ENCODE peak calls at places on chromosomes 13 and 19, in five cellular contexts. Y is foreskin fibroblast, Q is gastrocnemius medialis, J is left ventricle myocardium inferior, R is tibial nerve. N is an unnamed sample.

GRCh38 chr13:50845211-50845610 is 1.7 kb upstream of the DLEU7 start:
- DNase-seq in Y (peak; percentile 11), Q (no peak), J (no peak), R (no peak), N (no peak)

GRCh38 chr13:94327318-94327717 is 152.2 kb downstream of the DCT start:
- DNase-seq in Y (no peak), Q (no peak), J (no peak), R (no peak), N (no peak)

GRCh38 chr19:35775298-35776101 is at the start of gene ARHGAP33:
- DNase-seq in Y (peak; percentile 94), Q (peak; percentile 95), J (peak; percentile 100), R (peak; percentile 100), N (peak; percentile 99)

GRCh38 chr13:51520524-51520923 is 63.7 kb upstream of the WDFY2 start:
- DNase-seq in Y (peak; percentile 89), Q (no peak), J (no peak), R (no peak), N (no peak)

GRCh38 chr13:113581871-113582270 is 2.7 kb upstream of the TFDP1 start:
- DNase-seq in Y (no peak), Q (no peak), J (no peak), R (no peak), N (no peak)

GRCh38 chr19:15038304-15038703 is 11.0 kb upstream of the CASP14 start:
- DNase-seq in Y (no peak), Q (peak; percentile 37), J (no peak), R (peak; percentile 5), N (no peak)

GRCh38 chr19:14433454-14434156 is 499 bp downstream of the PKN1 start:
- DNase-seq in Y (no peak), Q (no peak), J (no peak), R (no peak), N (no peak)

GRCh38 chr19:37964109-37964508 is 57.1 kb downstream of the SIPA1L3 start:
- DNase-seq in Y (no peak), Q (no peak), J (no peak), R (no peak), N (no peak)

GRCh38 chr13:104140557-104140956 is 1074.3 kb upstream of the SLC10A2 start:
- DNase-seq in Y (no peak), Q (no peak), J (no peak), R (no peak), N (no peak)

GRCh38 chr13:79776538-79776937 is 295.6 kb downstream of the NDFIP2 start:
- DNase-seq in Y (peak; percentile 37), Q (no peak), J (no peak), R (no peak), N (no peak)

GRCh38 chr13:68076046-68076445 is 845.9 kb upstream of the PCDH9 start:
- DNase-seq in Y (no peak), Q (no peak), J (no peak), R (no peak), N (no peak)

GRCh38 chr19:4970558-4971423 is 1.9 kb downstream of the KDM4B start:
- DNase-seq in Y (no peak), Q (peak; percentile 68), J (peak; percentile 53), R (no peak), N (no peak)

GRCh38 chr13:51107996-51108395 is 3.1 kb downstream of the C13orf42 start:
- DNase-seq in Y (no peak), Q (no peak), J (no peak), R (no peak), N (no peak)

GRCh38 chr19:18321729-18322091 is 1.2 kb downstream of the LSM4 start:
- DNase-seq in Y (no peak), Q (no peak), J (no peak), R (no peak), N (no peak)

GRCh38 chr19:14577885-14578427 is 4.9 kb upstream of the CLEC17A start:
- DNase-seq in Y (no peak), Q (no peak), J (no peak), R (no peak), N (no peak)

GRCh38 chr13:52319876-52320275 is 86.1 kb downstream of the THSD1 start:
- DNase-seq in Y (peak; percentile 6), Q (no peak), J (no peak), R (no peak), N (no peak)

GRCh38 chr19:49690656-49691242 is at the start of gene CPT1C:
- DNase-seq in Y (peak; percentile 77), Q (peak; percentile 49), J (peak; percentile 83), R (peak; percentile 70), N (peak; percentile 82)

GRCh38 chr13:95564091-95564490 is 11.6 kb downstream of the CLDN10 start:
- DNase-seq in Y (no peak), Q (no peak), J (no peak), R (no peak), N (no peak)

GRCh38 chr19:49148784-49149651 is 6.2 kb downstream of the HRC start:
- DNase-seq in Y (peak; percentile 81), Q (peak; percentile 96), J (peak; percentile 97), R (peak; percentile 99), N (peak; percentile 98)

GRCh38 chr19:32294871-32295438 is 50.5 kb upstream of the ZNF507 start:
- DNase-seq in Y (no peak), Q (no peak), J (no peak), R (no peak), N (no peak)

DNA sequence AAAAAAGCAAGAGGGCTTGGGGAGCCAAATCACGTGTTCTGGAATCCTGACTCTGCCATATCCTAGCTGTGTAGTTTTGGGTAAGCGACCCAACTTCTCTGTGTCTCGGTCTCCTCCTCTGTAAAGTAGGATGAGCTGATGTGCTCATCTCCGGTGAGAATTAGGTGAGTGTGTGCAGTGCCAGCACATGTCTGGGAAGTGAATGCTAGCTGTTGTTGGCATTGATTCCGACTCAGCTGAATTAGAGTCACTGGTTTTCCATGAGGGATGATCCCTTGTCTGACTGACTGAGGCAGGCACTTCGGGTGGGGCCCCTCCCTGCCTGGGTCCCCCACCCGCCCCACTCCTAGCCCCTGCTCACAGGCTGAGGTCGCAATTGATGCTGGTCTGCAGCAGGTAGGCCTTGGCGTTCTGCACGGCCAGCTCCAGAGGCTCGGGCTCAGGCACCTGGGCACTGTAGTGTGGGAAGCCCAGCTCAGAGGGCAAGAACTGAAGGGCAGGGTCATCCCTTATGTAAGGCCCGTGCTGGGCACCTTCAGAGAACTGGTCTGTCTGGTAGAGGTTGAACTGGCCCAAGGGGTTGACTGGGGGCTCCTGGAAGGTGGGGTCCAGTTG is 835 bp downstream of the RSPH6A start:
- DNase-seq in Y (no peak), Q (no peak), J (no peak), R (no peak), N (no peak)
- H3K4me3 ChIP-seq in Y (no peak overlapping the region), Q (no peak overlapping the region), J (no peak overlapping the region), R (no peak overlapping the region), N (no peak overlapping the region)

DNA sequence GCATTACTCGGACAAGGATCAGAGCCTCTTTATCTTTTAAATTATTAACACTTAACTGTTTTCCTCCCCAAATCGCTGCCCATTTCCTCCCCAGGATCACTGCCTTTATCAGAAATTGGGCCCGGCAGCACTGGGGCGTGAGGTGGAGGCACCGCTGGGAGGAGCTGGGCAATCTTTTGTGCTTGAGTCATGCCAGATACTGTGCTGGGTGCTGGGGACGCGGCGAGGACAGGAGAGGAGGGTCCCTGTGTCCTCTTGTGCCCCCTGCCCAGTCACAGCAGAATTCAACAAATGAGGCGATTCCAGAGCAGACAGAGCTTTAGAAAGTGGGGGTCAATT is 347.8 kb downstream of the ZNF536 start:
- DNase-seq in Y (no peak), Q (no peak), J (no peak), R (peak; percentile 16), N (no peak)
- H3K4me3 ChIP-seq in Y (peak overlapping the region; percentile 75), Q (peak overlapping the region; percentile 60), J (peak overlapping the region; percentile 77), R (peak overlapping the region; percentile 59), N (peak overlapping the region; percentile 67)

GRCh38 chr13:91148098-91148497 is 199.4 kb upstream of the MIR17HG start:
- DNase-seq in Y (no peak), Q (no peak), J (no peak), R (no peak), N (no peak)

GRCh38 chr13:91142572-91142971 is 204.9 kb upstream of the MIR17HG start:
- DNase-seq in Y (no peak), Q (no peak), J (no peak), R (no peak), N (no peak)

GRCh38 chr13:91141619-91142061 is 205.8 kb upstream of the MIR17HG start:
- DNase-seq in Y (no peak), Q (no peak), J (no peak), R (no peak), N (no peak)

GRCh38 chr13:91145806-91146205 is 201.7 kb upstream of the MIR17HG start:
- DNase-seq in Y (no peak), Q (no peak), J (no peak), R (no peak), N (no peak)

DNA sequence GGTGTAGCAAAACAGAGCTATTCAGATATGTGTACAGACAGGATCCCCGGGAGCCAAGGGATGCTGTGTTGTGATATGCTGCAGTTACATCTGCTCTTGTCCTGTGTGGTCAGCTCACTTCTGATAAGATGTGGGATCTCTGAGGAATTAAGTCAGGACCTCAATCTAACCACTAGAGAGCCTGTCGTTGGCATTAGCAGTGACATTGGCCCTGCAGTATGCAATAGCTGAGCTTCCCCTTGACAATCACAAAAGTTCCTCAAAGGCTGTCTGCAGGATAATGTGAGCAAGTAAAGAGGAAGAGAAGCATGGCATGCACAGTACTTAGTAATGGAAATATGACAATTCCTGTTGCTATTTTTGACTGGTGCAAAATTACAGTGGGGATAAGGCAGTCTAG is 203.4 kb upstream of the MIR17HG start:
- DNase-seq in Y (no peak), Q (no peak), J (no peak), R (no peak), N (no peak)
- H3K4me3 ChIP-seq in Y (no peak overlapping the region), Q (no peak overlapping the region), J (no peak overlapping the region), R (no peak overlapping the region), N (no peak overlapping the region)

GRCh38 chr13:102402292-102402691 is 444 bp upstream of the FGF14 start:
- DNase-seq in Y (peak; percentile 73), Q (no peak), J (peak; percentile 16), R (no peak), N (peak; percentile 73)
- H3K4me3 ChIP-seq in Y (peak overlapping the region; percentile 60), Q (peak overlapping the region; percentile 54), J (peak overlapping the region; percentile 74), R (peak overlapping the region; percentile 44), N (peak overlapping the region; percentile 74)